ENCODE peak calls at places on chromosomes 7 and 10, in five cellular contexts. X, Z, S, P and V are unnamed samples.

GRCh38 chr7:101208794-101209193 is 8.0 kb upstream of the MOGAT3 start:
- DNase-seq in X (no peak), Z (no peak), S (no peak), P (no peak), V (no peak)

GRCh38 chr10:58950618-58951017 is 225.8 kb upstream of the PHYHIPL start:
- DNase-seq in X (no peak), Z (peak; percentile 18), S (peak; percentile 78), P (peak; percentile 72), V (no peak)

GRCh38 chr7:139618482-139619366 is 95.2 kb downstream of the CLEC2L start:
- DNase-seq in X (peak; percentile 62), Z (peak; percentile 41), S (peak; percentile 60), P (peak; percentile 21), V (no peak)

GRCh38 chr7:140656548-140657515 is 15.9 kb upstream of the ADCK2 start:
- DNase-seq in X (no peak), Z (peak; percentile 70), S (peak; percentile 74), P (peak; percentile 85), V (no peak)

GRCh38 chr7:4712371-4713182 is 30.5 kb downstream of the FOXK1 start:
- DNase-seq in X (no peak), Z (peak; percentile 36), S (peak; percentile 76), P (peak; percentile 79), V (peak; percentile 93)

GRCh38 chr10:8060704-8061121 is 6.2 kb downstream of the GATA3 start:
- DNase-seq in X (no peak), Z (no peak), S (no peak), P (no peak), V (no peak)

GRCh38 chr10:6741561-6741960 is 161.5 kb upstream of the PRKCQ start:
- DNase-seq in X (no peak), Z (peak; percentile 86), S (no peak), P (no peak), V (no peak)

GRCh38 chr7:55887786-55888185 is 530 bp downstream of the ZNF713 start:
- DNase-seq in X (peak; percentile 17), Z (no peak), S (no peak), P (peak; percentile 3), V (no peak)

GRCh38 chr7:112201839-112202238 is 4.4 kb downstream of the DOCK4 start:
- DNase-seq in X (no peak), Z (no peak), S (no peak), P (no peak), V (no peak)

GRCh38 chr7:51665045-51665785 is 348.6 kb upstream of the COBL start:
- DNase-seq in X (no peak), Z (no peak), S (no peak), P (no peak), V (no peak)

GRCh38 chr7:121488251-121488650 is 92.1 kb upstream of the FAM3C start:
- DNase-seq in X (no peak), Z (no peak), S (peak; percentile 18), P (no peak), V (no peak)

GRCh38 chr10:323651-324293 is 188.5 kb downstream of the ZMYND11 start:
- DNase-seq in X (peak; percentile 93), Z (peak; percentile 97), S (peak; percentile 80), P (peak; percentile 91), V (no peak)

GRCh38 chr10:78314651-78315050 is 281.0 kb downstream of the RPS24 start:
- DNase-seq in X (no peak), Z (no peak), S (no peak), P (no peak), V (no peak)

GRCh38 chr7:1559626-1560590 is 3.9 kb upstream of the TMEM184A start:
- DNase-seq in X (no peak), Z (no peak), S (no peak), P (peak; percentile 73), V (no peak)

GRCh38 chr7:1557771-1558170 is 1.8 kb upstream of the TMEM184A start:
- DNase-seq in X (no peak), Z (no peak), S (no peak), P (no peak), V (no peak)

GRCh38 chr7:1557006-1557405 is 1.0 kb upstream of the TMEM184A start:
- DNase-seq in X (no peak), Z (no peak), S (no peak), P (no peak), V (no peak)

GRCh38 chr7:1558841-1559625 is 3.0 kb upstream of the TMEM184A start:
- DNase-seq in X (no peak), Z (no peak), S (peak; percentile 66), P (no peak), V (no peak)

DNA sequence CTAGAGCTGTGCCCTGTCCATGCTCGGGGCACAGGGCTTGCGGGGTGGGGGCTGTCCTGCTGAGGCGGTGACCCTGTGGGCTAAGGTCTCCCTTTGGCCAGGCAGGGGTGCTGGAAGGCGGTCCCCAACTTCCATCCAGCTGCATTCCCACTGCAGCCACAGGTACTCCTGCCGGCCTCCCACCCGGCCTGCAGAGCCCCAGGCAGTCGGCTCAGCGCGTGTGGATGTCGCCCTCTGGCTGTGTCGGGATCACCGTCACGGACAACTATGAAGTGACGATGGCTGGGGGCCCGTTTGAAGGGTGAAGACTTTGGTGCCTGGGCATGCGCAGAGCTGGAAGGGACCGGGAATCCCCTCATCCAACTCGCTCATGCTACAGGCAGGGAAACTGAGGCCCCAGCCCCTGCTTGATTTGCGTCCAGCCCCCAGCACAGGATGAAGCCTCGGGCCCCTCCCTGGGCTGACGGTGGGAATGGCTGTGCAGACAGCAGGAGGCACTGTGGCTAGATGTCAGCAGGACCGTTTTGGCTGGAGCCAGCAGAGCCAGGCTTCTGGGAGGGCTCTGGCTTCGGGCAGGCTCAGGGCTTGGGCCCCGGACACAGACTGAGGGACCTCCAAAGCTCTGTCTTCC is 2.3 kb upstream of the TMEM184A start:
- DNase-seq in X (peak; percentile 28), Z (no peak), S (no peak), P (no peak), V (no peak)
- TF ChIP-seq CTCF in X (peak; percentile 34), Z (no peak), S (peak; percentile 47), P (peak; percentile 30), V (peak; percentile 24)

GRCh38 chr10:116120688-116121087 is 152.3 kb downstream of the GFRA1 start:
- DNase-seq in X (peak; percentile 34), Z (no peak), S (no peak), P (no peak), V (no peak)
- TF ChIP-seq CTCF in X (peak; percentile 60), Z (peak; percentile 18), S (no peak), P (no peak), V (peak; percentile 21)

GRCh38 chr10:95289921-95290421 is 832 bp downstream of the PDLIM1 start:
- DNase-seq in X (no peak), Z (no peak), S (no peak), P (no peak), V (no peak)
- TF ChIP-seq CTCF in X (no peak), Z (no peak), S (no peak), P (no peak), V (no peak)

GRCh38 chr10:49539320-49539885 is 482 bp upstream of the ERCC6 start:
- DNase-seq in X (peak; percentile 17), Z (peak; percentile 52), S (peak; percentile 86), P (peak; percentile 72), V (no peak)
- TF ChIP-seq CTCF in X (no peak), Z (no peak), S (peak; percentile 2), P (no peak), V (no peak)